ENCODE peak calls at places on chromosomes 6 and 20, in four cellular contexts. F is fibroblast of mammary gland, C is mesothelial cell of epicardium, W is adrenal gland. N is an unnamed sample.

GRCh38 chr6:148179786-148180185 is 162.9 kb upstream of the SASH1 start:
- DNase-seq in F (peak; percentile 43), C (no peak), W (peak; percentile 18), N (no peak)

GRCh38 chr20:4787069-4787468 is 65.4 kb downstream of the PRND start:
- DNase-seq in F (peak; percentile 81), C (no peak), W (no peak), N (peak; percentile 38)

GRCh38 chr20:53623454-53624206 is 30.0 kb upstream of the ZNF217 start:
- DNase-seq in F (peak; percentile 85), C (no peak), W (peak; percentile 86), N (peak; percentile 72)

GRCh38 chr6:130680118-130680517 is 147.1 kb upstream of the SMLR1 start:
- DNase-seq in F (peak; percentile 78), C (no peak), W (no peak), N (no peak)

GRCh38 chr20:53660947-53661381 is 67.3 kb upstream of the ZNF217 start:
- DNase-seq in F (peak; percentile 59), C (no peak), W (no peak), N (no peak)

GRCh38 chr20:17640875-17641378 is 41.1 kb downstream of the RRBP1 start:
- DNase-seq in F (no peak), C (no peak), W (no peak), N (no peak)

GRCh38 chr6:63058601-63059000 is 152.7 kb upstream of the FKBP1C start:
- DNase-seq in F (no peak), C (no peak), W (no peak), N (no peak)

GRCh38 chr20:709864-710761 is 34.5 kb upstream of the SCRT2 start:
- DNase-seq in F (no peak), C (no peak), W (no peak), N (no peak)

GRCh38 chr20:52191132-52191435 is 495 bp downstream of the ZFP64 start:
- DNase-seq in F (peak; percentile 27), C (no peak), W (no peak), N (no peak)

GRCh38 chr20:53565254-53565653 is 28.4 kb downstream of the ZNF217 start:
- DNase-seq in F (no peak), C (no peak), W (no peak), N (no peak)

GRCh38 chr6:167898673-167899311 is 72.1 kb downstream of the AFDN start:
- DNase-seq in F (peak; percentile 66), C (no peak), W (no peak), N (peak; percentile 50)

GRCh38 chr20:32456869-32457421 is 98.8 kb downstream of the ASXL1 start:
- DNase-seq in F (no peak), C (peak; percentile 72), W (peak; percentile 55), N (peak; percentile 22)

GRCh38 chr6:132210886-132211563 is 190.2 kb downstream of the MOXD1 start:
- DNase-seq in F (no peak), C (no peak), W (no peak), N (no peak)

GRCh38 chr6:122276637-122277036 is 122.8 kb upstream of the HSF2 start:
- DNase-seq in F (peak; percentile 5), C (no peak), W (no peak), N (no peak)

GRCh38 chr6:29602564-29603361 is 17.8 kb downstream of the OR2H2 start:
- DNase-seq in F (no peak), C (no peak), W (no peak), N (peak; percentile 17)

GRCh38 chr20:2285618-2286017 is 10.2 kb upstream of the TGM3 start:
- DNase-seq in F (no peak), C (no peak), W (no peak), N (no peak)

GRCh38 chr20:37566590-37567330 is 39.1 kb upstream of the BLCAP start:
- DNase-seq in F (no peak), C (no peak), W (no peak), N (no peak)

GRCh38 chr6:1773697-1774096 is 164.0 kb downstream of the FOXC1 start:
- DNase-seq in F (no peak), C (no peak), W (no peak), N (no peak)

GRCh38 chr20:63495771-63496403 is 3.0 kb downstream of the EEF1A2 start:
- DNase-seq in F (peak; percentile 24), C (peak; percentile 73), W (peak; percentile 70), N (peak; percentile 17)

GRCh38 chr20:33992145-33992922 is 1.4 kb upstream of the RALY start:
- DNase-seq in F (peak; percentile 41), C (no peak), W (no peak), N (peak; percentile 25)

GRCh38 chr6:166173292-166173951 is 5.8 kb upstream of the TBXT start:
- DNase-seq in F (peak; percentile 7), C (no peak), W (no peak), N (no peak)

GRCh38 chr20:6786548-6786947 is 19.1 kb downstream of the BMP2 start:
- DNase-seq in F (no peak), C (no peak), W (no peak), N (no peak)

GRCh38 chr6:107323133-107323785 is 136.1 kb downstream of the PDSS2 start:
- DNase-seq in F (peak; percentile 82), C (no peak), W (no peak), N (peak; percentile 57)

GRCh38 chr6:91569071-91569470 is 982.2 kb upstream of the MAP3K7 start:
- DNase-seq in F (no peak), C (no peak), W (no peak), N (no peak)

GRCh38 chr6:28816909-28817807 is 106.6 kb downstream of the TRIM27 start:
- DNase-seq in F (peak; percentile 87), C (no peak), W (no peak), N (peak; percentile 95)

GRCh38 chr20:59405226-59405815 is 104.9 kb downstream of the EDN3 start:
- DNase-seq in F (no peak), C (no peak), W (no peak), N (no peak)

GRCh38 chr6:46042355-46042999 is 26.8 kb upstream of the CLIC5 start:
- DNase-seq in F (peak; percentile 79), C (no peak), W (peak; percentile 29), N (peak; percentile 9)

GRCh38 chr6:37365791-37366190 is 12.0 kb downstream of the RNF8 start:
- DNase-seq in F (peak; percentile 33), C (no peak), W (no peak), N (peak; percentile 22)

GRCh38 chr6:2630362-2630761 is 120.4 kb downstream of the MYLK4 start:
- DNase-seq in F (peak; percentile 99), C (no peak), W (peak; percentile 90), N (peak; percentile 89)

GRCh38 chr6:34865107-34865506 is 22.7 kb downstream of the TAF11 start:
- DNase-seq in F (no peak), C (no peak), W (no peak), N (no peak)

GRCh38 chr6:135624402-135625297 is 127.1 kb upstream of the AHI1 start:
- DNase-seq in F (no peak), C (no peak), W (no peak), N (no peak)

GRCh38 chr6:14321992-14322772 is 204.6 kb downstream of the CD83 start:
- DNase-seq in F (no peak), C (no peak), W (no peak), N (no peak)
- TF ChIP-seq CTCF in F (no peak), C (no peak), W (no peak), N (peak; percentile 26)

DNA sequence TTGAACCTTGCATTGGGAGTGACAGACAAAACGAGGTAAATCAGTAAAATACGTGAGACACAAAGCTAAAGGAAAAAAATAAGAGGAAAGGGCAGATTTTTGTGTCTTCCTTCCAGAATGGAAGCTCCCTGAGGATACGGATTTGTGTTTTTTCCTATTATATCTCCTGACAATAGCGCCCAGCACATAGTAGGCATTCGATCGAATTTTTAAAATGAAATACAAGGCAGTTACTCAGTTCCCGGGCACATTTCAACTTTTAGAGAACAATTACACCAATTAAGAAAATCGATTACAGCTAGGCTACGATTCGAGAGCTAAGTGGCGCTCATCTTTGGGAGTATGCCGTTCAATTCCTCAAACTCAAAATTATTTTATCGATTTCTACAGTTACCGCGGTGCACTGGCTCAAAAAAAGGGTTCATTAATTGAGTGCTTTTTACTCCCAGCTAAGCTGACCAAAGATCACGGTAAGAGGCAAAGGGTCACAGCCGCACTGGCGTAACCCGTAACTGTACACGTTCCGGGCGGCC is 443 bp downstream of the RMND1 start:
- DNase-seq in F (no peak), C (no peak), W (no peak), N (no peak)
- TF ChIP-seq CTCF in F (no peak), C (no peak), W (no peak), N (no peak)

GRCh38 chr20:44599715-44600114 is 17.3 kb downstream of the PKIG start:
- DNase-seq in F (no peak), C (no peak), W (no peak), N (no peak)

GRCh38 chr20:44597930-44598329 is 15.6 kb downstream of the PKIG start:
- DNase-seq in F (no peak), C (no peak), W (no peak), N (no peak)

GRCh38 chr20:44597516-44597915 is 15.1 kb downstream of the PKIG start:
- DNase-seq in F (no peak), C (no peak), W (no peak), N (no peak)

GRCh38 chr20:44600301-44600700 is 17.9 kb downstream of the PKIG start:
- DNase-seq in F (no peak), C (no peak), W (no peak), N (no peak)

GRCh38 chr20:44598413-44599290 is 16.3 kb downstream of the PKIG start:
- DNase-seq in F (no peak), C (no peak), W (peak; percentile 49), N (no peak)
- TF ChIP-seq CTCF in F (no peak), C (no peak), W (no peak), N (peak; percentile 56)

DNA sequence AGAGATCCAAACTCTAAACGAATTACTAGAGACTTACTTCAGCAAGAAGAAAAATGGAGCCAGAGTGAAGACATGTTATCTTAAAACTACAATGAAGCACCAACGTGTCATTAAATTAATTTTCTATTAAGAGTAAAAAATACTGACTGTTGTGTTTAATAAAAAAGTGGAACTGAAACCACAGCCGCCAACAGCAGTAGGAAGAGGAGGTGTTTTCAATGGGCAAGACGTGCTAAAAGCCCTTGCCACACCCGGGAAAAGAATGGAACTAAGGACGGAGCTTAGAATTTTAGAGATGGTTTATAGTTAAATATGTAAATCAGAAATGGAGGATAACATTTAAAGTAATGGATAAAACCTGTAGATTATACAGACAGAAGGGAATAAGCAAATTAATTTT is 608.7 kb downstream of the TFAP2A start:
- DNase-seq in F (no peak), C (no peak), W (no peak), N (no peak)
- TF ChIP-seq CTCF in F (no peak), C (no peak), W (no peak), N (no peak)

DNA sequence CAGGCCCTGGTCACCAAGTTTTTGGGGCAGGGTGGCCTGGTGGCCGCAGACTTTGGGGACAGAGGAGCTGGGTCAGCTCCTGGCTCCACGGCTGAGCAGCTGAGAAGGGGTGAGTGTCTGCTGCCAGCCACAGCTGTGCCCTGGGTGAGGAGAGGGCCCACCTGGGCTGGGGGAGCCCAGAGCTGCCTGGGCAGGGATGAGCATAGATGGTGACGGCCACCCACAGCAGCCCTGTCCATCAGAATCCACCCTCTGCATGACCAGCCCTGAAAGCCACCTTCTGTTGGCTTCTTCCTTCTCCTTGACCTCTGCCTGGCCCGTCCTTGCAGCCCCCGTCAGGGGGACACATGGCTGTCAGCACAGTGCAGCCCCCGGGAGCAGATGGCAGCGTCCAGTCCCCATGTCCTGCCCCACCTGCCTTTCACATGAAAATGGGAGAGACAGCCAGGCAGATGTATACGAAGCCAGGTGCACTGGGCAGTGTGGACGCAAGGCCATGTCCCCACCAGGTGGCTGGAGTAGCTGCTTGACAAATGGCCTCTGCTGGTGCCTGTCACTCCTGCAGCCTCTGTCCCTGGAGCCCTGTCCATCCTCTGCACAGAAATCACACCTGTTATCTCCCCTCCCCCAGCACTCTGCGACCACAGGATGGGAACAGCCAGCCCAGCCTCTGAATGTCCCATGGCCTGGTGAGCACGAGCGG is 220.8 kb downstream of the PREX1 start:
- DNase-seq in F (no peak), C (no peak), W (no peak), N (no peak)
- TF ChIP-seq CTCF in F (no peak), C (no peak), W (no peak), N (no peak)

N was measured in HFFc6.